ENCODE peak calls at places on chromosomes 5 and 9, in ten cellular contexts. One of them, this sample, is unnamed.

GRCh38 chr9:21682981-21683380 is 119.5 kb upstream of the MTAP start:
- DNase-seq in CD8-positive, alpha-beta memory T cell: no peak
- DNase-seq in germinal center: no peak
- DNase-seq in stimulated activated CD8-positive, alpha-beta memory T cell treated with anti-CD3 and anti-CD28 coated beads, Interleukin-15, amount 100 ng/mL, for 1 hour: no peak
- DNase-seq in adrenal gland: no peak
- DNase-seq in nephron progenitor cell: no peak
- DNase-seq in stimulated activated CD4-positive, alpha-beta T cell treated with anti-CD3 and anti-CD28 coated beads, Interleukin-2, amount 100 ng/mL, for 24 hours: no peak
- DNase-seq in neuronal stem cell: no peak
- DNase-seq in NCI-H1092 treated with DMSO at 0.1 percent for 48 hours: no peak
- DNase-seq in putamen: no peak
- DNase-seq in this sample: peak

GRCh38 chr9:17630531-17630949 is 51.7 kb downstream of the SH3GL2 start:
- DNase-seq in stimulated activated CD8-positive, alpha-beta memory T cell treated with anti-CD3 and anti-CD28 coated beads, Interleukin-15, amount 100 ng/mL, for 1 hour: no peak
- DNase-seq in putamen: no peak
- DNase-seq in adrenal gland: no peak
- DNase-seq in CD8-positive, alpha-beta memory T cell: no peak
- DNase-seq in germinal center: no peak
- DNase-seq in NCI-H1092 treated with DMSO at 0.1 percent for 48 hours: no peak
- DNase-seq in nephron progenitor cell: no peak
- DNase-seq in stimulated activated CD4-positive, alpha-beta T cell treated with anti-CD3 and anti-CD28 coated beads, Interleukin-2, amount 100 ng/mL, for 24 hours: no peak
- DNase-seq in neuronal stem cell: no peak
- DNase-seq in this sample: no peak

GRCh38 chr5:62011072-62011664 is 294.8 kb upstream of the KIF2A start:
- DNase-seq in NCI-H1092 treated with DMSO at 0.1 percent for 48 hours: no peak
- DNase-seq in stimulated activated CD8-positive, alpha-beta memory T cell treated with anti-CD3 and anti-CD28 coated beads, Interleukin-15, amount 100 ng/mL, for 1 hour: no peak
- DNase-seq in germinal center: no peak
- DNase-seq in stimulated activated CD4-positive, alpha-beta T cell treated with anti-CD3 and anti-CD28 coated beads, Interleukin-2, amount 100 ng/mL, for 24 hours: no peak
- DNase-seq in neuronal stem cell: peak
- DNase-seq in CD8-positive, alpha-beta memory T cell: no peak
- DNase-seq in nephron progenitor cell: no peak
- DNase-seq in adrenal gland: no peak
- DNase-seq in putamen: no peak
- DNase-seq in this sample: no peak

GRCh38 chr9:99134893-99135341 is 30.0 kb downstream of the TGFBR1 start:
- DNase-seq in stimulated activated CD8-positive, alpha-beta memory T cell treated with anti-CD3 and anti-CD28 coated beads, Interleukin-15, amount 100 ng/mL, for 1 hour: no peak
- DNase-seq in stimulated activated CD4-positive, alpha-beta T cell treated with anti-CD3 and anti-CD28 coated beads, Interleukin-2, amount 100 ng/mL, for 24 hours: no peak
- DNase-seq in nephron progenitor cell: no peak
- DNase-seq in germinal center: no peak
- DNase-seq in putamen: no peak
- DNase-seq in CD8-positive, alpha-beta memory T cell: no peak
- DNase-seq in NCI-H1092 treated with DMSO at 0.1 percent for 48 hours: no peak
- DNase-seq in adrenal gland: no peak
- DNase-seq in neuronal stem cell: no peak
- DNase-seq in this sample: no peak

GRCh38 chr5:111537153-111538024 is 25.1 kb upstream of the STARD4 start:
- DNase-seq in adrenal gland: no peak
- DNase-seq in stimulated activated CD4-positive, alpha-beta T cell treated with anti-CD3 and anti-CD28 coated beads, Interleukin-2, amount 100 ng/mL, for 24 hours: no peak
- DNase-seq in NCI-H1092 treated with DMSO at 0.1 percent for 48 hours: no peak
- DNase-seq in CD8-positive, alpha-beta memory T cell: no peak
- DNase-seq in putamen: no peak
- DNase-seq in neuronal stem cell: no peak
- DNase-seq in stimulated activated CD8-positive, alpha-beta memory T cell treated with anti-CD3 and anti-CD28 coated beads, Interleukin-15, amount 100 ng/mL, for 1 hour: no peak
- DNase-seq in nephron progenitor cell: no peak
- DNase-seq in germinal center: no peak
- DNase-seq in this sample: no peak

GRCh38 chr5:127684722-127685467 is 18.3 kb upstream of the CCDC192 start:
- DNase-seq in nephron progenitor cell: no peak
- DNase-seq in germinal center: no peak
- DNase-seq in CD8-positive, alpha-beta memory T cell: no peak
- DNase-seq in putamen: no peak
- DNase-seq in adrenal gland: no peak
- DNase-seq in NCI-H1092 treated with DMSO at 0.1 percent for 48 hours: no peak
- DNase-seq in stimulated activated CD8-positive, alpha-beta memory T cell treated with anti-CD3 and anti-CD28 coated beads, Interleukin-15, amount 100 ng/mL, for 1 hour: no peak
- DNase-seq in neuronal stem cell: no peak
- DNase-seq in stimulated activated CD4-positive, alpha-beta T cell treated with anti-CD3 and anti-CD28 coated beads, Interleukin-2, amount 100 ng/mL, for 24 hours: no peak
- DNase-seq in this sample: no peak

GRCh38 chr9:99851028-99851822 is 29.5 kb downstream of the NR4A3 start:
- DNase-seq in nephron progenitor cell: no peak
- DNase-seq in putamen: no peak
- DNase-seq in stimulated activated CD8-positive, alpha-beta memory T cell treated with anti-CD3 and anti-CD28 coated beads, Interleukin-15, amount 100 ng/mL, for 1 hour: no peak
- DNase-seq in NCI-H1092 treated with DMSO at 0.1 percent for 48 hours: no peak
- DNase-seq in CD8-positive, alpha-beta memory T cell: peak
- DNase-seq in stimulated activated CD4-positive, alpha-beta T cell treated with anti-CD3 and anti-CD28 coated beads, Interleukin-2, amount 100 ng/mL, for 24 hours: no peak
- DNase-seq in germinal center: peak
- DNase-seq in adrenal gland: no peak
- DNase-seq in neuronal stem cell: no peak
- DNase-seq in this sample: no peak

GRCh38 chr9:13082796-13083195 is 196.7 kb downstream of the MPDZ start:
- DNase-seq in adrenal gland: no peak
- DNase-seq in stimulated activated CD4-positive, alpha-beta T cell treated with anti-CD3 and anti-CD28 coated beads, Interleukin-2, amount 100 ng/mL, for 24 hours: no peak
- DNase-seq in nephron progenitor cell: no peak
- DNase-seq in germinal center: no peak
- DNase-seq in CD8-positive, alpha-beta memory T cell: no peak
- DNase-seq in stimulated activated CD8-positive, alpha-beta memory T cell treated with anti-CD3 and anti-CD28 coated beads, Interleukin-15, amount 100 ng/mL, for 1 hour: no peak
- DNase-seq in NCI-H1092 treated with DMSO at 0.1 percent for 48 hours: no peak
- DNase-seq in neuronal stem cell: no peak
- DNase-seq in putamen: no peak
- DNase-seq in this sample: no peak

GRCh38 chr9:27353405-27354229 is 56.7 kb upstream of the EQTN start:
- DNase-seq in adrenal gland: peak
- DNase-seq in putamen: peak
- DNase-seq in germinal center: peak
- DNase-seq in stimulated activated CD8-positive, alpha-beta memory T cell treated with anti-CD3 and anti-CD28 coated beads, Interleukin-15, amount 100 ng/mL, for 1 hour: no peak
- DNase-seq in NCI-H1092 treated with DMSO at 0.1 percent for 48 hours: peak
- DNase-seq in neuronal stem cell: peak
- DNase-seq in nephron progenitor cell: no peak
- DNase-seq in stimulated activated CD4-positive, alpha-beta T cell treated with anti-CD3 and anti-CD28 coated beads, Interleukin-2, amount 100 ng/mL, for 24 hours: no peak
- DNase-seq in CD8-positive, alpha-beta memory T cell: no peak
- DNase-seq in this sample: no peak

GRCh38 chr9:115115924-115116323 is 2.0 kb downstream of the TNC start:
- DNase-seq in neuronal stem cell: no peak
- DNase-seq in adrenal gland: no peak
- DNase-seq in germinal center: no peak
- DNase-seq in stimulated activated CD4-positive, alpha-beta T cell treated with anti-CD3 and anti-CD28 coated beads, Interleukin-2, amount 100 ng/mL, for 24 hours: no peak
- DNase-seq in putamen: no peak
- DNase-seq in NCI-H1092 treated with DMSO at 0.1 percent for 48 hours: no peak
- DNase-seq in stimulated activated CD8-positive, alpha-beta memory T cell treated with anti-CD3 and anti-CD28 coated beads, Interleukin-15, amount 100 ng/mL, for 1 hour: no peak
- DNase-seq in nephron progenitor cell: no peak
- DNase-seq in CD8-positive, alpha-beta memory T cell: no peak
- DNase-seq in this sample: no peak

GRCh38 chr9:130090915-130091314 is 37.2 kb downstream of the GPR107 start:
- DNase-seq in germinal center: no peak
- DNase-seq in NCI-H1092 treated with DMSO at 0.1 percent for 48 hours: no peak
- DNase-seq in stimulated activated CD4-positive, alpha-beta T cell treated with anti-CD3 and anti-CD28 coated beads, Interleukin-2, amount 100 ng/mL, for 24 hours: no peak
- DNase-seq in nephron progenitor cell: no peak
- DNase-seq in stimulated activated CD8-positive, alpha-beta memory T cell treated with anti-CD3 and anti-CD28 coated beads, Interleukin-15, amount 100 ng/mL, for 1 hour: no peak
- DNase-seq in putamen: no peak
- DNase-seq in CD8-positive, alpha-beta memory T cell: no peak
- DNase-seq in adrenal gland: no peak
- DNase-seq in neuronal stem cell: no peak
- DNase-seq in this sample: no peak

GRCh38 chr9:136024696-136025316 is 63.6 kb upstream of the UBAC1 start:
- DNase-seq in neuronal stem cell: no peak
- DNase-seq in CD8-positive, alpha-beta memory T cell: no peak
- DNase-seq in nephron progenitor cell: no peak
- DNase-seq in putamen: no peak
- DNase-seq in germinal center: no peak
- DNase-seq in adrenal gland: no peak
- DNase-seq in NCI-H1092 treated with DMSO at 0.1 percent for 48 hours: no peak
- DNase-seq in stimulated activated CD8-positive, alpha-beta memory T cell treated with anti-CD3 and anti-CD28 coated beads, Interleukin-15, amount 100 ng/mL, for 1 hour: no peak
- DNase-seq in stimulated activated CD4-positive, alpha-beta T cell treated with anti-CD3 and anti-CD28 coated beads, Interleukin-2, amount 100 ng/mL, for 24 hours: no peak
- DNase-seq in this sample: no peak

GRCh38 chr9:138094028-138094427 is 216.4 kb downstream of the CACNA1B start:
- DNase-seq in nephron progenitor cell: no peak
- DNase-seq in NCI-H1092 treated with DMSO at 0.1 percent for 48 hours: no peak
- DNase-seq in adrenal gland: no peak
- DNase-seq in neuronal stem cell: no peak
- DNase-seq in CD8-positive, alpha-beta memory T cell: no peak
- DNase-seq in putamen: no peak
- DNase-seq in germinal center: no peak
- DNase-seq in stimulated activated CD8-positive, alpha-beta memory T cell treated with anti-CD3 and anti-CD28 coated beads, Interleukin-15, amount 100 ng/mL, for 1 hour: no peak
- DNase-seq in stimulated activated CD4-positive, alpha-beta T cell treated with anti-CD3 and anti-CD28 coated beads, Interleukin-2, amount 100 ng/mL, for 24 hours: no peak
- DNase-seq in this sample: no peak

GRCh38 chr5:112420111-112420864 is 1.2 kb upstream of the EPB41L4A start:
- DNase-seq in adrenal gland: peak
- DNase-seq in neuronal stem cell: peak
- DNase-seq in CD8-positive, alpha-beta memory T cell: peak
- DNase-seq in putamen: peak
- DNase-seq in stimulated activated CD8-positive, alpha-beta memory T cell treated with anti-CD3 and anti-CD28 coated beads, Interleukin-15, amount 100 ng/mL, for 1 hour: no peak
- DNase-seq in nephron progenitor cell: peak
- DNase-seq in NCI-H1092 treated with DMSO at 0.1 percent for 48 hours: peak
- DNase-seq in stimulated activated CD4-positive, alpha-beta T cell treated with anti-CD3 and anti-CD28 coated beads, Interleukin-2, amount 100 ng/mL, for 24 hours: peak
- DNase-seq in germinal center: peak
- DNase-seq in this sample: peak

GRCh38 chr9:75803130-75803529 is 87.3 kb upstream of the PCSK5 start:
- DNase-seq in adrenal gland: no peak
- DNase-seq in stimulated activated CD4-positive, alpha-beta T cell treated with anti-CD3 and anti-CD28 coated beads, Interleukin-2, amount 100 ng/mL, for 24 hours: no peak
- DNase-seq in NCI-H1092 treated with DMSO at 0.1 percent for 48 hours: no peak
- DNase-seq in germinal center: no peak
- DNase-seq in putamen: no peak
- DNase-seq in neuronal stem cell: no peak
- DNase-seq in nephron progenitor cell: no peak
- DNase-seq in stimulated activated CD8-positive, alpha-beta memory T cell treated with anti-CD3 and anti-CD28 coated beads, Interleukin-15, amount 100 ng/mL, for 1 hour: no peak
- DNase-seq in CD8-positive, alpha-beta memory T cell: no peak
- DNase-seq in this sample: no peak

GRCh38 chr5:37769840-37770239 is 70.0 kb downstream of the GDNF start:
- DNase-seq in stimulated activated CD8-positive, alpha-beta memory T cell treated with anti-CD3 and anti-CD28 coated beads, Interleukin-15, amount 100 ng/mL, for 1 hour: no peak
- DNase-seq in neuronal stem cell: no peak
- DNase-seq in adrenal gland: no peak
- DNase-seq in germinal center: no peak
- DNase-seq in stimulated activated CD4-positive, alpha-beta T cell treated with anti-CD3 and anti-CD28 coated beads, Interleukin-2, amount 100 ng/mL, for 24 hours: no peak
- DNase-seq in nephron progenitor cell: no peak
- DNase-seq in putamen: no peak
- DNase-seq in NCI-H1092 treated with DMSO at 0.1 percent for 48 hours: no peak
- DNase-seq in CD8-positive, alpha-beta memory T cell: no peak
- DNase-seq in this sample: no peak

GRCh38 chr5:173890195-173890951 is 2.2 kb downstream of the CPEB4 start:
- DNase-seq in germinal center: no peak
- DNase-seq in CD8-positive, alpha-beta memory T cell: no peak
- DNase-seq in nephron progenitor cell: peak
- DNase-seq in neuronal stem cell: no peak
- DNase-seq in stimulated activated CD8-positive, alpha-beta memory T cell treated with anti-CD3 and anti-CD28 coated beads, Interleukin-15, amount 100 ng/mL, for 1 hour: no peak
- DNase-seq in adrenal gland: peak
- DNase-seq in putamen: peak
- DNase-seq in NCI-H1092 treated with DMSO at 0.1 percent for 48 hours: peak
- DNase-seq in stimulated activated CD4-positive, alpha-beta T cell treated with anti-CD3 and anti-CD28 coated beads, Interleukin-2, amount 100 ng/mL, for 24 hours: no peak
- DNase-seq in this sample: peak

GRCh38 chr9:26459959-26460358 is 432.6 kb downstream of the CAAP1 start:
- DNase-seq in stimulated activated CD8-positive, alpha-beta memory T cell treated with anti-CD3 and anti-CD28 coated beads, Interleukin-15, amount 100 ng/mL, for 1 hour: no peak
- DNase-seq in NCI-H1092 treated with DMSO at 0.1 percent for 48 hours: no peak
- DNase-seq in neuronal stem cell: no peak
- DNase-seq in stimulated activated CD4-positive, alpha-beta T cell treated with anti-CD3 and anti-CD28 coated beads, Interleukin-2, amount 100 ng/mL, for 24 hours: no peak
- DNase-seq in adrenal gland: no peak
- DNase-seq in CD8-positive, alpha-beta memory T cell: no peak
- DNase-seq in germinal center: no peak
- DNase-seq in putamen: no peak
- DNase-seq in nephron progenitor cell: no peak
- DNase-seq in this sample: no peak

GRCh38 chr9:107737987-107738743 is 248.6 kb upstream of the KLF4 start:
- DNase-seq in CD8-positive, alpha-beta memory T cell: no peak
- DNase-seq in adrenal gland: peak
- DNase-seq in putamen: no peak
- DNase-seq in nephron progenitor cell: no peak
- DNase-seq in stimulated activated CD4-positive, alpha-beta T cell treated with anti-CD3 and anti-CD28 coated beads, Interleukin-2, amount 100 ng/mL, for 24 hours: no peak
- DNase-seq in stimulated activated CD8-positive, alpha-beta memory T cell treated with anti-CD3 and anti-CD28 coated beads, Interleukin-15, amount 100 ng/mL, for 1 hour: no peak
- DNase-seq in neuronal stem cell: no peak
- DNase-seq in germinal center: no peak
- DNase-seq in NCI-H1092 treated with DMSO at 0.1 percent for 48 hours: peak
- DNase-seq in this sample: no peak

GRCh38 chr9:72467766-72468738 is 53.4 kb upstream of the TMC1 start:
- DNase-seq in stimulated activated CD4-positive, alpha-beta T cell treated with anti-CD3 and anti-CD28 coated beads, Interleukin-2, amount 100 ng/mL, for 24 hours: no peak
- DNase-seq in stimulated activated CD8-positive, alpha-beta memory T cell treated with anti-CD3 and anti-CD28 coated beads, Interleukin-15, amount 100 ng/mL, for 1 hour: no peak
- DNase-seq in neuronal stem cell: no peak
- DNase-seq in putamen: no peak
- DNase-seq in NCI-H1092 treated with DMSO at 0.1 percent for 48 hours: no peak
- DNase-seq in CD8-positive, alpha-beta memory T cell: no peak
- DNase-seq in germinal center: no peak
- DNase-seq in nephron progenitor cell: no peak
- DNase-seq in adrenal gland: no peak
- DNase-seq in this sample: no peak

GRCh38 chr9:37324261-37324683 is 98.2 kb upstream of the GRHPR start:
- DNase-seq in CD8-positive, alpha-beta memory T cell: no peak
- DNase-seq in putamen: peak
- DNase-seq in NCI-H1092 treated with DMSO at 0.1 percent for 48 hours: peak
- DNase-seq in stimulated activated CD8-positive, alpha-beta memory T cell treated with anti-CD3 and anti-CD28 coated beads, Interleukin-15, amount 100 ng/mL, for 1 hour: no peak
- DNase-seq in nephron progenitor cell: no peak
- DNase-seq in germinal center: peak
- DNase-seq in stimulated activated CD4-positive, alpha-beta T cell treated with anti-CD3 and anti-CD28 coated beads, Interleukin-2, amount 100 ng/mL, for 24 hours: no peak
- DNase-seq in adrenal gland: no peak
- DNase-seq in neuronal stem cell: peak
- DNase-seq in this sample: no peak

GRCh38 chr5:22678886-22679285 is 174.3 kb downstream of the CDH12 start:
- DNase-seq in stimulated activated CD4-positive, alpha-beta T cell treated with anti-CD3 and anti-CD28 coated beads, Interleukin-2, amount 100 ng/mL, for 24 hours: no peak
- DNase-seq in CD8-positive, alpha-beta memory T cell: no peak
- DNase-seq in germinal center: no peak
- DNase-seq in putamen: no peak
- DNase-seq in nephron progenitor cell: no peak
- DNase-seq in adrenal gland: no peak
- DNase-seq in neuronal stem cell: no peak
- DNase-seq in stimulated activated CD8-positive, alpha-beta memory T cell treated with anti-CD3 and anti-CD28 coated beads, Interleukin-15, amount 100 ng/mL, for 1 hour: no peak
- DNase-seq in NCI-H1092 treated with DMSO at 0.1 percent for 48 hours: no peak
- DNase-seq in this sample: no peak

GRCh38 chr5:61148516-61148915 is 13.8 kb downstream of the SMIM15 start:
- DNase-seq in putamen: no peak
- DNase-seq in stimulated activated CD4-positive, alpha-beta T cell treated with anti-CD3 and anti-CD28 coated beads, Interleukin-2, amount 100 ng/mL, for 24 hours: no peak
- DNase-seq in nephron progenitor cell: no peak
- DNase-seq in stimulated activated CD8-positive, alpha-beta memory T cell treated with anti-CD3 and anti-CD28 coated beads, Interleukin-15, amount 100 ng/mL, for 1 hour: no peak
- DNase-seq in neuronal stem cell: no peak
- DNase-seq in CD8-positive, alpha-beta memory T cell: no peak
- DNase-seq in germinal center: no peak
- DNase-seq in NCI-H1092 treated with DMSO at 0.1 percent for 48 hours: no peak
- DNase-seq in adrenal gland: no peak
- DNase-seq in this sample: no peak

GRCh38 chr5:164504141-164504772 is 998.8 kb downstream of the MAT2B start:
- DNase-seq in putamen: peak
- DNase-seq in CD8-positive, alpha-beta memory T cell: no peak
- DNase-seq in NCI-H1092 treated with DMSO at 0.1 percent for 48 hours: no peak
- DNase-seq in stimulated activated CD4-positive, alpha-beta T cell treated with anti-CD3 and anti-CD28 coated beads, Interleukin-2, amount 100 ng/mL, for 24 hours: peak
- DNase-seq in nephron progenitor cell: peak
- DNase-seq in adrenal gland: peak
- DNase-seq in germinal center: peak
- DNase-seq in neuronal stem cell: peak
- DNase-seq in stimulated activated CD8-positive, alpha-beta memory T cell treated with anti-CD3 and anti-CD28 coated beads, Interleukin-15, amount 100 ng/mL, for 1 hour: no peak
- DNase-seq in this sample: peak

GRCh38 chr9:115035872-115036612 is 81.9 kb downstream of the TNC start:
- DNase-seq in germinal center: peak
- DNase-seq in adrenal gland: no peak
- DNase-seq in nephron progenitor cell: no peak
- DNase-seq in stimulated activated CD8-positive, alpha-beta memory T cell treated with anti-CD3 and anti-CD28 coated beads, Interleukin-15, amount 100 ng/mL, for 1 hour: no peak
- DNase-seq in putamen: peak
- DNase-seq in stimulated activated CD4-positive, alpha-beta T cell treated with anti-CD3 and anti-CD28 coated beads, Interleukin-2, amount 100 ng/mL, for 24 hours: peak
- DNase-seq in neuronal stem cell: no peak
- DNase-seq in NCI-H1092 treated with DMSO at 0.1 percent for 48 hours: no peak
- DNase-seq in CD8-positive, alpha-beta memory T cell: no peak
- DNase-seq in this sample: no peak

GRCh38 chr5:68465934-68466551 is 250.5 kb downstream of the PIK3R1 start:
- DNase-seq in germinal center: no peak
- DNase-seq in nephron progenitor cell: no peak
- DNase-seq in stimulated activated CD4-positive, alpha-beta T cell treated with anti-CD3 and anti-CD28 coated beads, Interleukin-2, amount 100 ng/mL, for 24 hours: no peak
- DNase-seq in putamen: no peak
- DNase-seq in neuronal stem cell: no peak
- DNase-seq in NCI-H1092 treated with DMSO at 0.1 percent for 48 hours: no peak
- DNase-seq in adrenal gland: no peak
- DNase-seq in stimulated activated CD8-positive, alpha-beta memory T cell treated with anti-CD3 and anti-CD28 coated beads, Interleukin-15, amount 100 ng/mL, for 1 hour: no peak
- DNase-seq in CD8-positive, alpha-beta memory T cell: no peak
- DNase-seq in this sample: no peak

GRCh38 chr9:101366038-101366756 is 18.6 kb downstream of the BAAT start:
- DNase-seq in nephron progenitor cell: no peak
- DNase-seq in adrenal gland: no peak
- DNase-seq in CD8-positive, alpha-beta memory T cell: no peak
- DNase-seq in germinal center: no peak
- DNase-seq in putamen: no peak
- DNase-seq in neuronal stem cell: no peak
- DNase-seq in NCI-H1092 treated with DMSO at 0.1 percent for 48 hours: no peak
- DNase-seq in stimulated activated CD4-positive, alpha-beta T cell treated with anti-CD3 and anti-CD28 coated beads, Interleukin-2, amount 100 ng/mL, for 24 hours: no peak
- DNase-seq in stimulated activated CD8-positive, alpha-beta memory T cell treated with anti-CD3 and anti-CD28 coated beads, Interleukin-15, amount 100 ng/mL, for 1 hour: no peak
- DNase-seq in this sample: no peak

GRCh38 chr5:1874820-1875219 is 7.9 kb downstream of the IRX4 start:
- DNase-seq in neuronal stem cell: no peak
- DNase-seq in CD8-positive, alpha-beta memory T cell: no peak
- DNase-seq in putamen: no peak
- DNase-seq in NCI-H1092 treated with DMSO at 0.1 percent for 48 hours: peak
- DNase-seq in stimulated activated CD4-positive, alpha-beta T cell treated with anti-CD3 and anti-CD28 coated beads, Interleukin-2, amount 100 ng/mL, for 24 hours: no peak
- DNase-seq in germinal center: peak
- DNase-seq in adrenal gland: no peak
- DNase-seq in nephron progenitor cell: peak
- DNase-seq in stimulated activated CD8-positive, alpha-beta memory T cell treated with anti-CD3 and anti-CD28 coated beads, Interleukin-15, amount 100 ng/mL, for 1 hour: no peak
- DNase-seq in this sample: no peak

This sample was measured in Panc1.